ENCODE peak calls at places on chromosomes 12 and 14, in six cellular contexts. X, O, M, T, A and W are unnamed samples.
A peak's percentile ranks its signal among the peaks of the same experiment; 100 is the strongest.

GRCh38 chr14:92770454-92770853 is 22.0 kb upstream of the LGMN start:
- DNase-seq in O (no peak), M (no peak), X (no peak), A (no peak), T (no peak), W (no peak)

GRCh38 chr12:93802698-93803097 is 125.5 kb downstream of the CRADD start:
- DNase-seq in X (no peak), O (no peak), T (no peak), M (no peak), A (no peak), W (no peak)

GRCh38 chr12:28191018-28191595 is 851 bp downstream of the CCDC91 start:
- DNase-seq in M (no peak), X (peak; percentile 36), A (peak; percentile 25), O (no peak), T (no peak), W (peak; percentile 47)

GRCh38 chr12:57604454-57605307 is at the start of gene DTX3:
- DNase-seq in M (peak; percentile 51), O (no peak), X (no peak), T (no peak), A (no peak), W (no peak)

GRCh38 chr14:56976211-56976610 is 165.9 kb upstream of the OTX2 start:
- DNase-seq in T (no peak), A (no peak), M (no peak), X (no peak), O (no peak), W (no peak)

GRCh38 chr12:52147367-52147972 is 44.3 kb downstream of the KRT80 start:
- DNase-seq in O (peak; percentile 95), X (peak; percentile 70), A (no peak), T (peak; percentile 81), M (peak; percentile 98), W (no peak)

GRCh38 chr14:65412881-65413738 is 580 bp downstream of the FUT8 start:
- DNase-seq in A (peak; percentile 35), X (no peak), M (peak; percentile 15), T (no peak), O (peak; percentile 90), W (peak; percentile 58)

GRCh38 chr14:27050195-27050594 is 452.4 kb upstream of the NOVA1 start:
- DNase-seq in T (no peak), A (no peak), O (no peak), M (no peak), X (no peak), W (no peak)

GRCh38 chr12:56206373-56207166 is 15.2 kb downstream of the RNF41 start:
- DNase-seq in X (peak; percentile 64), T (peak; percentile 28), A (no peak), M (peak; percentile 60), O (no peak), W (peak; percentile 44)

GRCh38 chr14:100271247-100271939 is 32.4 kb downstream of the YY1 start:
- DNase-seq in M (peak; percentile 80), T (no peak), A (no peak), X (no peak), O (no peak), W (no peak)

GRCh38 chr14:61362072-61362750 is 40.8 kb downstream of the PRKCH start:
- DNase-seq in M (no peak), O (no peak), T (no peak), A (no peak), X (no peak), W (no peak)

GRCh38 chr14:74898694-74899093 is 17.0 kb downstream of the DLST start:
- DNase-seq in X (no peak), O (no peak), T (no peak), A (no peak), M (peak; percentile 33), W (no peak)

GRCh38 chr12:802242-802995 is 50.0 kb downstream of the WNK1 start:
- DNase-seq in X (no peak), O (no peak), A (no peak), M (no peak), T (no peak), W (no peak)

GRCh38 chr12:805022-805632 is 52.7 kb downstream of the WNK1 start:
- DNase-seq in A (no peak), M (no peak), T (no peak), O (no peak), X (peak; percentile 8), W (no peak)

GRCh38 chr12:810635-811415 is 58.4 kb downstream of the WNK1 start:
- DNase-seq in X (peak; percentile 7), M (no peak), A (no peak), T (no peak), O (no peak), W (no peak)

GRCh38 chr12:806116-806805 is 53.9 kb downstream of the WNK1 start:
- DNase-seq in T (no peak), M (no peak), O (no peak), X (no peak), A (no peak), W (no peak)

DNA sequence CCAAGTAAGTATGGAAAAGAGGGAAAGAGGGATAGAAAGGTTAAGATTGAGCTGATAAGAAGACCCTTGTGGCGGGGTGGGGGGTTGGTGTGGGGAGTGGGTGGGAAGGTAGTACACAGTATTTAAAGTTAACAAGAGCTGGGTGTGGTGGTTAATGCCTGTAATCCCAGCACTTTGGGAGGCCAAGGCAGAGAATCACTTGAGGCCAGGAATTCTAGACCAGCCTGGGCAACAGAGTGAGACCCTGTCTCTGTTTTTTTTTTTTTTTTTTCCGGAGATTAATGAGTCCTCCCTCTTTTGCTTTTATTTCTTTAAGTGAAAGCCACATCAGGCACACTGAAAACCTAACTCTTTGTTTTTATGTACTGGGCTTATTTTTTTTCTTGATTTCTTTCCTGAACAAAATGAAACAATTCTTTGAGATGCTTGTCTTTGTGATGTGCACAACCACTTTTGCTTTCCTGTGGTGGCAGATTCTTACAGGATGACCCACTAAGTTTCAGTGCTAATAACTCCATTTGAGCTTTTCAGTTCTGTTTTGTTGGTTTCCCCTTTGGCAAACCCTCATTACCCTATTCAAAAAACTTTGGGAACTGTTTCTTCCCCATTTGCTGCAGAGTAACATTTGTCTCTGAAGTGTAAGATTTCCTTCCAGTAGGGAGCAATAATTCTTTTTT is 54.8 kb downstream of the WNK1 start:
- DNase-seq in O (no peak), T (no peak), A (no peak), X (no peak), M (no peak), W (no peak)
- H3K4me1 ChIP-seq in O (peaks cover 30% of the 10 kb centered on the region), T (peaks cover 2% of the 10 kb centered on the region), A (peaks cover 47% of the 10 kb centered on the region), X (peaks cover 8% of the 10 kb centered on the region), M (peaks cover 16% of the 10 kb centered on the region), W (peaks cover 54% of the 10 kb centered on the region)

DNA sequence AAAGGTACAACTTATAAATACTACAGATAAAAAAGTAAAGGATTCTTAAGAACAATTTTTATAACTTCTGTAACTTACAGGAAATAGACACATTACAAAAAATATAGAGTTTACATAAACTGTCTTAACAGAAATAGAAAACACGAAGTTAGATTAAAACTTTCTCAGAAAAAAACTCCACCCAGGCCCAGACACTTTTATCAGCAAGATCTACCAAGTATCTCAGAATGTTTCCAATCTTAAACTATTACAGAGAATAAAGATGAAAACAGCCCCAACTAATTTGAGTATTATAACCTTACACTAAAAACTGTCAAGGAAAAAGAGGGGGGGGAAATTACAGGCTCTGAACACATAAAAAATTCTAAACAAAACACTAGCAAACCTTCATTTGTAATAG is 8.2 kb downstream of the ZFC3H1 start:
- DNase-seq in X (no peak), O (no peak), A (no peak), T (no peak), M (no peak), W (no peak)
- H3K4me3 ChIP-seq in X (no peak overlapping the region), O (no peak overlapping the region), A (no peak overlapping the region), T (no peak overlapping the region), M (no peak overlapping the region), W (no peak overlapping the region)

GRCh38 chr12:6858796-6859195 is 6.8 kb downstream of the USP5 start:
- DNase-seq in M (no peak), T (no peak), O (no peak), A (no peak), X (no peak), W (no peak)

GRCh38 chr12:6863033-6863432 is 4.3 kb upstream of the TPI1 start:
- DNase-seq in A (no peak), O (no peak), X (no peak), T (no peak), M (no peak), W (no peak)

GRCh38 chr12:6860116-6860515 is 7.2 kb upstream of the TPI1 start:
- DNase-seq in T (no peak), O (no peak), X (no peak), A (no peak), M (no peak), W (no peak)

GRCh38 chr12:6861391-6861790 is 5.9 kb upstream of the TPI1 start:
- DNase-seq in O (no peak), T (no peak), X (no peak), A (no peak), M (no peak), W (no peak)

GRCh38 chr12:6860942-6861341 is 6.4 kb upstream of the TPI1 start:
- DNase-seq in O (no peak), T (no peak), A (no peak), X (no peak), M (no peak), W (no peak)
- H3K4me1 ChIP-seq in O (no peaks in the 10 kb centered on the region), T (no peaks in the 10 kb centered on the region), A (no peaks in the 10 kb centered on the region), X (peaks cover 2% of the 10 kb centered on the region), M (no peaks in the 10 kb centered on the region), W (no peaks in the 10 kb centered on the region)

DNA sequence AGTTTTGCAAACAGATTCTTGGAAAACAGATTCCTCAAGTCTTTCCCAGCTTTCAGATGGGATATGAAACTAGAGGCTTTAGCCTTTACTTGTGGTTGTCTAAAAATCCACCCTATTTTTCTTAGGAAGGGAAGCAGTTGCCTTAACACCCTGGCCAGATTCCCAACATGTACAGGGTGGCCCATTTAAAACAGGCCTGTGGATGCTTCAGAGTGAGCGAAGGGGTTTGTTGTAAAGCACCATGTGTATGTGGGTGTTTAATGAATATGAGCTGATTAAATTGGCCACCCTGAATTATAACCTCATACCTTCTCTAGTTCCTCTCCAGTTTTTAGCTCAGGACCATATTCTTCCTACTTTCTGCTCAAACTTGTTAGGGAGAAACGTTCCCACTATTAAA is 415.8 kb downstream of the ZFP36L1 start:
- DNase-seq in M (no peak), O (no peak), A (no peak), T (no peak), X (no peak), W (no peak)
- H3K4me3 ChIP-seq in M (no peak overlapping the region), O (no peak overlapping the region), A (no peak overlapping the region), T (no peak overlapping the region), X (no peak overlapping the region), W (no peak overlapping the region)

GRCh38 chr12:1618489-1618888 is 10.5 kb upstream of the WNT5B start:
- DNase-seq in O (no peak), A (no peak), X (peak; percentile 42), T (no peak), M (no peak), W (no peak)
- H3K4me1 ChIP-seq in O (no peaks in the 10 kb centered on the region), A (no peaks in the 10 kb centered on the region), X (peaks cover 55% of the 10 kb centered on the region), T (no peaks in the 10 kb centered on the region), M (no peaks in the 10 kb centered on the region), W (peaks cover 4% of the 10 kb centered on the region)